ENCODE peak calls at places on chromosomes 11 and 22, in four cellular contexts. O, I, D and P are unnamed samples.

GRCh38 chr11:65183201-65183891 is 1.6 kb downstream of the CAPN1 start:
- DNase-seq in I (no peak), D (no peak), O (peak; percentile 95), P (peak; percentile 23)

GRCh38 chr22:39992088-39992826 is 2.5 kb upstream of the FAM83F start:
- DNase-seq in O (no peak), I (no peak), D (no peak), P (no peak)

GRCh38 chr11:93820085-93820710 is 30.2 kb downstream of the VSTM5 start:
- DNase-seq in O (no peak), D (no peak), I (no peak), P (peak; percentile 25)

GRCh38 chr11:72406536-72407507 is 27.5 kb downstream of the CLPB start:
- DNase-seq in O (peak; percentile 17), I (peak; percentile 49), D (no peak), P (no peak)

GRCh38 chr11:31139479-31139878 is 230.1 kb downstream of the DCDC1 start:
- DNase-seq in O (no peak), I (no peak), D (no peak), P (peak; percentile 56)

GRCh38 chr22:38038890-38039812 is 18.1 kb upstream of the PICK1 start:
- DNase-seq in I (no peak), O (no peak), D (no peak), P (no peak)

GRCh38 chr11:93541884-93542752 is 1.1 kb downstream of the SMCO4 start:
- DNase-seq in O (peak; percentile 77), D (peak; percentile 31), I (peak; percentile 75), P (peak; percentile 82)

GRCh38 chr22:47063606-47064005 is 301.2 kb downstream of the TBC1D22A start:
- DNase-seq in I (peak; percentile 10), O (no peak), D (no peak), P (no peak)

GRCh38 chr22:36026741-36027140 is 1.9 kb downstream of the RBFOX2 start:
- DNase-seq in I (peak; percentile 64), O (peak; percentile 30), D (no peak), P (peak; percentile 61)

GRCh38 chr11:75022289-75022688 is 33.6 kb downstream of the NEU3 start:
- DNase-seq in I (no peak), O (no peak), D (no peak), P (no peak)

GRCh38 chr11:36069576-36070214 is 125.8 kb downstream of the LDLRAD3 start:
- DNase-seq in I (no peak), O (peak; percentile 28), D (peak; percentile 51), P (peak; percentile 89)

DNA sequence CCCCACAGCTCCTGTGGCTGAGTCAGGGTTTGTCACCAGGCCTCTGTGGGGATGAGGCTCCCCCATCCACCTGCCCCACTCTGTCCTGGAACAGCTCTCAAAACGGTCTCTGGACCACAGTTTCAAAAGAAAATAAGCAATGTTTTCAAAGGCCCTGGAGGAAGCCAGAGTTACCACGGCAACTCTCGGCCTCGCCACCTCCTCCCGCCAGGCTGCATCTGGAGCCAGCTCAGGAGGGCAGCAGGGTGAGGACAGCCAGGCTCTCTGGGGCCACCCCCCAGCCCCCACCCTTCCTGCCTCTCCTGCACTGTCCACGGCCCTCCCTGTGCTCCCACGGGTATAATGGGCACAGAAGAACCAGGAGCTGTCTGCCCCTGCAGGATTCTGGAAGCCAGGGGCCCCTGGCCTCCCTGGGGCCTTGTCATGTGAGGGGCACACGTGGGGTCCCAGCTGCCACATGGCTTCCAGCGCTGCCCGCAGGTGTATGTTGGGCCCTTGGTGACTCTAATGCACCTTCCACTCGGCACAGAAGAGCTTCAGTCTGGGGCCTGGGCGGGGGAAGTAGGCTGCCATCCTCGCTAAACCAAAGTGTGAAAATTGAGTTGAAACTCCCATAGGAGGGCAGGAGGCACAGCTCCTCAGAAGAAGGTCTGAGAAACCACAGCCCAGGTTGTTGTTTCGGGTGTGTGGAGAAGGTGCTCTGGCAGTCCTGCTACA is 10.3 kb downstream of the CD81 start:
- DNase-seq in I (peak; percentile 60), D (peak; percentile 44), O (no peak), P (no peak)
- TF ChIP-seq EZH2phosphoT487 in I (no peak), D (no peak), O (no peak), P (no peak)

GRCh38 chr11:1572200-1573076 is at the start of gene DUSP8:
- DNase-seq in O (peak; percentile 70), D (peak; percentile 71), I (peak; percentile 93), P (peak; percentile 86)
- TF ChIP-seq EZH2 in O (no peak), D (peak; percentile 81), I (peak; percentile 97), P (peak; percentile 69)

GRCh38 chr11:117515892-117516291 is 188.2 kb downstream of the CEP164 start:
- DNase-seq in O (no peak), D (no peak), I (no peak), P (no peak)

GRCh38 chr11:117511483-117511934 is 183.9 kb downstream of the CEP164 start:
- DNase-seq in D (no peak), O (no peak), I (no peak), P (no peak)

GRCh38 chr11:117514256-117514655 is 186.6 kb downstream of the CEP164 start:
- DNase-seq in O (no peak), D (no peak), I (no peak), P (no peak)

GRCh38 chr11:117511981-117512448 is 184.4 kb downstream of the CEP164 start:
- DNase-seq in I (no peak), D (no peak), O (no peak), P (no peak)

GRCh38 chr11:117513666-117514065 is 186.0 kb downstream of the CEP164 start:
- DNase-seq in D (no peak), O (no peak), I (no peak), P (no peak)
- TF ChIP-seq EZH2phosphoT487 in D (no peak), O (no peak), I (no peak), P (no peak)

GRCh38 chr11:124844664-124845079 is 20.6 kb upstream of the ROBO3 start:
- DNase-seq in O (no peak), D (no peak), I (no peak), P (peak; percentile 17)
- TF ChIP-seq EZH2 in O (no peak), D (no peak), I (peak; percentile 30), P (peak; percentile 48)

GRCh38 chr11:134711008-134711407 is 299.0 kb upstream of the B3GAT1 start:
- DNase-seq in D (no peak), I (no peak), O (no peak), P (no peak)

GRCh38 chr11:134716582-134716981 is 304.5 kb upstream of the B3GAT1 start:
- DNase-seq in O (no peak), D (no peak), I (no peak), P (no peak)

GRCh38 chr11:134714021-134714656 is 302.1 kb upstream of the B3GAT1 start:
- DNase-seq in I (no peak), D (no peak), O (no peak), P (no peak)

GRCh38 chr11:134712228-134713145 is 300.4 kb upstream of the B3GAT1 start:
- DNase-seq in I (no peak), D (no peak), O (no peak), P (peak; percentile 16)

GRCh38 chr11:134711563-134711962 is 299.5 kb upstream of the B3GAT1 start:
- DNase-seq in O (no peak), D (no peak), I (no peak), P (no peak)
- TF ChIP-seq EZH2phosphoT487 in O (no peak), D (no peak), I (no peak), P (no peak)